ENCODE peak calls at places on chromosome 10, in five cellular contexts. One of them, this sample, is unnamed.

GRCh38 chr10:79021331-79021907 is 47.3 kb upstream of the ZMIZ1 start:
- DNase-seq in HFF-Myc: no peak
- DNase-seq in astrocyte: no peak
- DNase-seq in mammary epithelial cell: no peak
- DNase-seq in endodermal cell: peak
- DNase-seq in this sample: no peak

GRCh38 chr10:52313350-52314006 is 603 bp upstream of the DKK1 start:
- DNase-seq in HFF-Myc: no peak
- DNase-seq in astrocyte: no peak
- DNase-seq in mammary epithelial cell: no peak
- DNase-seq in endodermal cell: peak
- DNase-seq in this sample: no peak

GRCh38 chr10:10126231-10126630 is 891.4 kb upstream of the CELF2 start:
- DNase-seq in HFF-Myc: no peak
- DNase-seq in astrocyte: peak
- DNase-seq in mammary epithelial cell: no peak
- DNase-seq in endodermal cell: no peak
- DNase-seq in this sample: no peak

GRCh38 chr10:78856421-78856820 is 212.3 kb upstream of the ZMIZ1 start:
- DNase-seq in HFF-Myc: no peak
- DNase-seq in astrocyte: no peak
- DNase-seq in mammary epithelial cell: no peak
- DNase-seq in endodermal cell: no peak
- DNase-seq in this sample: peak

GRCh38 chr10:70797840-70798239 is 12.7 kb upstream of the TBATA start:
- DNase-seq in HFF-Myc: no peak
- DNase-seq in astrocyte: no peak
- DNase-seq in mammary epithelial cell: no peak
- DNase-seq in endodermal cell: peak
- DNase-seq in this sample: no peak

GRCh38 chr10:116694253-116694926 is 48.0 kb downstream of the HSPA12A start:
- DNase-seq in HFF-Myc: no peak
- DNase-seq in astrocyte: no peak
- DNase-seq in mammary epithelial cell: no peak
- DNase-seq in endodermal cell: peak
- DNase-seq in this sample: no peak

GRCh38 chr10:33365871-33366411 is 31.5 kb upstream of the NRP1 start:
- DNase-seq in HFF-Myc: peak
- DNase-seq in astrocyte: peak
- DNase-seq in mammary epithelial cell: peak
- DNase-seq in endodermal cell: no peak
- DNase-seq in this sample: no peak

GRCh38 chr10:9294865-9295264 is 1240.4 kb downstream of the GATA3 start:
- DNase-seq in HFF-Myc: no peak
- DNase-seq in astrocyte: no peak
- DNase-seq in mammary epithelial cell: no peak
- DNase-seq in endodermal cell: no peak
- DNase-seq in this sample: no peak

GRCh38 chr10:52597189-52597863 is 175.3 kb downstream of the MBL2 start:
- DNase-seq in HFF-Myc: no peak
- DNase-seq in astrocyte: no peak
- DNase-seq in mammary epithelial cell: no peak
- DNase-seq in endodermal cell: no peak
- DNase-seq in this sample: no peak

GRCh38 chr10:62635127-62635526 is 169.4 kb upstream of the ADO start:
- DNase-seq in HFF-Myc: no peak
- DNase-seq in astrocyte: peak
- DNase-seq in mammary epithelial cell: no peak
- DNase-seq in endodermal cell: no peak
- DNase-seq in this sample: no peak

GRCh38 chr10:62639139-62639538 is 165.4 kb upstream of the ADO start:
- DNase-seq in HFF-Myc: no peak
- DNase-seq in astrocyte: no peak
- DNase-seq in mammary epithelial cell: no peak
- DNase-seq in endodermal cell: no peak
- DNase-seq in this sample: no peak

GRCh38 chr10:62636825-62637248 is 167.7 kb upstream of the ADO start:
- DNase-seq in HFF-Myc: no peak
- DNase-seq in astrocyte: no peak
- DNase-seq in mammary epithelial cell: no peak
- DNase-seq in endodermal cell: no peak
- DNase-seq in this sample: no peak

GRCh38 chr10:62638062-62638477 is 166.4 kb upstream of the ADO start:
- DNase-seq in HFF-Myc: no peak
- DNase-seq in astrocyte: peak
- DNase-seq in mammary epithelial cell: peak
- DNase-seq in endodermal cell: no peak
- DNase-seq in this sample: no peak

GRCh38 chr10:62637249-62638061 is 167.1 kb upstream of the ADO start:
- DNase-seq in HFF-Myc: no peak
- DNase-seq in astrocyte: peak
- DNase-seq in mammary epithelial cell: peak
- DNase-seq in endodermal cell: no peak
- DNase-seq in this sample: no peak
- H3K4me3 ChIP-seq in HFF-Myc: no peak
- H3K4me3 ChIP-seq in astrocyte: no peak
- H3K4me3 ChIP-seq in mammary epithelial cell: no peak
- H3K4me3 ChIP-seq in endodermal cell: no peak
- H3K4me3 ChIP-seq in this sample: no peak

DNA sequence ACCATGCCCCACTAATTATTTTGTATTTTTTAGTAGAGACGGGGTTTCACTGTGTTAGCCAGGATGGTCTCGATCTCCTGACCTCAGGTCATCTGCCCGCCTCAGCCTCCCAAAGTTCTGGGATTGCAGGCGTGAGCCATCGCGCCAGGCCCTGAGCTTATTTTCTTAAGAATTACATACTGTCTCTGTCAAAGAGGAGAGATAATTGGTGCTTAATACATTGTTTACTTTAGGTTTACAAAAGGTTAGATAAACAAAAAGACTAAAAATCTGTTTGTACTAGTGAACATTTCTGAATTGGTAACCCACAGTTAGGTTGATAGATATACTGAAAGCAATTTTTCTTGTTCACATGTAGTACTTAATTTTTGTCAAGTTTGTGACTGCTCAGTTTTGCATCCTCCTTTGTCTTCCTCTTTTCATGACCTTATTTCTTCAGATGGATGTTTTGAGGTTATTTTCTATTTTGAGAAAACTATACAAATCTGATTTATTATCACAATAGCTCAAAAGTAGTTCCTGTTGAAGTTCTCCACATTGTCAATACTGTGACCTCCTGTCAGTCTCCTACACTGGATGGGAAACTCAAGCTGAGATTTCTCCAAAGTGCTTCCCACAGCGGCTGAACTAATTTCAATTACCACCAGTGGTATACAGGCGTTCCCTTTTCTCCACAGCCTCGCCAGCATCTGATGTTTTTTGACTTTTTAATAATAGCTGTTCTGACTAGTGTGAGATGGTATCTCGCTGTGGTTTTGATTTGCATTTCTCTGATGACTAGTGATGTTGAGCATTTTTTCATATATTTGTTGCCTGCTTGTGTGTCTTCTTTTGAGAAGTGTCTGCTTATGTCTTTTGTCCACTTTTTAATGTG is 22.5 kb downstream of the HHEX start:
- DNase-seq in HFF-Myc: no peak
- DNase-seq in astrocyte: peak
- DNase-seq in mammary epithelial cell: peak
- DNase-seq in endodermal cell: no peak
- DNase-seq in this sample: no peak
- H3K4me3 ChIP-seq in HFF-Myc: no peak
- H3K4me3 ChIP-seq in astrocyte: no peak
- H3K4me3 ChIP-seq in mammary epithelial cell: no peak
- H3K4me3 ChIP-seq in endodermal cell: no peak
- H3K4me3 ChIP-seq in this sample: no peak

DNA sequence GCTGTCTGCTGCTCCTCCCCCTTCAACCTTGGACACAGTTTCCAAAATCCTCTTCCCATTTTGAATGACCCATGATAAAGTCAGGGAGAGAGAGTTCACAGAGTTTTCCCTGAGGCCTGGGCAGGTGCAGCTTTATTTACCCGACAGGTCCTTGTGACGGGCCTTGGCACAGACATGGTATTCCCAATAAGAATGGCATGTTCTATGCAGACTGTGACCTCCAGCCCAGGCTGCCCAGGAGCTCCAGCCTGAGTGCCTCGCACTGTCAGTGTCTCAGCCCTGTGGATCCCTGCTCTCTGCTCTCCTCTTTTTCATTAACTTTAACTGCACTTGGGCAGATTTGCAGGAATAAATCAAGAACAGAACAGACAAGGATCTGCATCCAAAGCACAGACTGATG is 225.6 kb downstream of the WDR11 start:
- DNase-seq in HFF-Myc: no peak
- DNase-seq in astrocyte: no peak
- DNase-seq in mammary epithelial cell: no peak
- DNase-seq in endodermal cell: no peak
- DNase-seq in this sample: no peak
- H3K4me3 ChIP-seq in HFF-Myc: no peak
- H3K4me3 ChIP-seq in astrocyte: no peak
- H3K4me3 ChIP-seq in mammary epithelial cell: no peak
- H3K4me3 ChIP-seq in endodermal cell: no peak
- H3K4me3 ChIP-seq in this sample: no peak

DNA sequence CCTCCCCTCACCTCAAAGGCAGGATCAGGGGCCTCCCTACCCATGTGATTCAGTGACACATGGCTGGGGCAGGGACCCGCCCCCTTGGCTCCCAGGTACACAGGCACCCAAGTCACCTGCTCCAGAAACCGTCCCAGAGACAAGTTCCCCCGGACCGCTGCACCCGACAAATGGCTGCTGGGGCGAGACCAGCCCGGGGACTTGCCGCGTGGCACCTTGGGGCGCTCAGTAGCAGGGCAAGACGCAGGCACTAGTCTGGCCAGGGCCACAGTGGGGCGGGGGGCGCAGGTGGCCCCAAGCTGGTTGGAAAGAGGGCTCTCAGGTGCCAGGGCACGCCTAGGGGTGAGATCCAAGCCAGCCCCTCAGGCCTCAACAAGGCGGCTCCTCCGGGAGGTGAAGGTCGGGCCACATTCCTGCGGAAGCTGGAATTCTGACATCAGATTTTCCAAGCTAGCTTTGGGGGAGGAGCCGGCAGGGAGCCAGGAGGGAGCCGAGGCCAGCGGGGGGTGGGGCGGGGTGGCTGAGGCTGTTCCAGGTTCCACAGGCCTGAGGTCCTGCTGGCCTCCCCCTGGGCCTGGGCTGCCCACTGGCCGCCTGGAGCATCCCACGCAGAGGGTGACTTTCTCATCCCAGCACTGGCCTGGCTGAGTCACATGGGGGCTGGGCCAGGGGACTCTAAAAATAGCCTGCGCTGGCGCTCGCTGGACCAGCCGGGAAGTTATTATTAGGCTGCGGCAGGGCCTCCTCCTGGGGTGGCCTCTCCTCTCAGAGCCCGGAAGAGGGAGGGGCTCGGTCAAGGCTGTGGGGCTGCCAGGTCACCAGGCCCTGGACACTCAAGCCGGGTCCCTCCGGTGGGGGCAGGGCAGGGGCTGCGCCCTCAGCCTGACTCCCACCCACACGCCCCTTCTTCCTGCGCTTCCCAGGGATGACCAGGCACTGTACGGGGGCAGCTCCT is 20.5 kb upstream of the INPP5A start:
- DNase-seq in HFF-Myc: peak
- DNase-seq in astrocyte: peak
- DNase-seq in mammary epithelial cell: peak
- DNase-seq in endodermal cell: peak
- DNase-seq in this sample: peak
- H3K4me3 ChIP-seq in HFF-Myc: no peak
- H3K4me3 ChIP-seq in astrocyte: peak
- H3K4me3 ChIP-seq in mammary epithelial cell: no peak
- H3K4me3 ChIP-seq in endodermal cell: no peak
- H3K4me3 ChIP-seq in this sample: no peak

DNA sequence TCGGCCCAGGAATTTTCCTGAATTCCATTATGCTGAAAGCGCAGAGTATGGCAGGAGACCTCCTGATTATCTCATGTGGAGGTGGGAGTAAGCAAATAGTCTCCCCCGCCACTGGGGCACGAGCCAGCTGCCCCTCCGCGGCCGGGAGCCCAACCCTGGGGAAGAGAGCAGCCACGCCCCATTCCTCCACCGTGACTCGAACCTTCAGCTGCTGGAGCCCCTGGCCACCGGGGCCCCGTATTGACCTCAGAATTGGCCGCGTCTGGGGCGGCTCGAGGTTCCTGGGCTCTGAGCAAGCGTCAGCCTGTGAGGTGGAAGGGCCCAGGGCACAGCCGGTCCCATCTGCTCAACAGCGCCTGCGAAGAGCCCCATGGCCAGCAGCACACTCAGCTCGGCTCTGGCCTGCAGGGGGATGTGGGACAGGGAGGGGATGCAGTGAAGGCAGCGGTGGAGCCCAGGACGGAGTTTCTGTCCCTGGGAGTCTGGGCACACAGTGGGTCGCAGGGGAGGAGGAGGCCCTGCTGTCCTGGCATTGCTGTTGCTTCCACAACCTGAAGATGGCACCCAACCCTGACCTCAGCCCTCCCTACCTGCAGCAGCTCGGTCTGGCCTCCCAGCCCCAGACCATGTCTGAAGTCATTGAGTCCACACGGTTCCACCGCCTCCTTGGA is 97.8 kb downstream of the CHST15 start:
- DNase-seq in HFF-Myc: no peak
- DNase-seq in astrocyte: peak
- DNase-seq in mammary epithelial cell: peak
- DNase-seq in endodermal cell: peak
- DNase-seq in this sample: no peak
- H3K4me3 ChIP-seq in HFF-Myc: peak
- H3K4me3 ChIP-seq in astrocyte: peak
- H3K4me3 ChIP-seq in mammary epithelial cell: peak
- H3K4me3 ChIP-seq in endodermal cell: peak
- H3K4me3 ChIP-seq in this sample: no peak

GRCh38 chr10:102945989-102946388 is 27.9 kb downstream of the CNNM2 start:
- DNase-seq in HFF-Myc: no peak
- DNase-seq in astrocyte: no peak
- DNase-seq in mammary epithelial cell: no peak
- DNase-seq in endodermal cell: no peak
- DNase-seq in this sample: no peak
- H3K4me3 ChIP-seq in HFF-Myc: no peak
- H3K4me3 ChIP-seq in astrocyte: no peak
- H3K4me3 ChIP-seq in mammary epithelial cell: no peak
- H3K4me3 ChIP-seq in endodermal cell: no peak
- H3K4me3 ChIP-seq in this sample: no peak

GRCh38 chr10:95478185-95478584 is 83.0 kb downstream of the SORBS1 start:
- DNase-seq in HFF-Myc: no peak
- DNase-seq in astrocyte: no peak
- DNase-seq in mammary epithelial cell: peak
- DNase-seq in endodermal cell: no peak
- DNase-seq in this sample: no peak

GRCh38 chr10:95480901-95481491 is 80.2 kb downstream of the SORBS1 start:
- DNase-seq in HFF-Myc: no peak
- DNase-seq in astrocyte: peak
- DNase-seq in mammary epithelial cell: peak
- DNase-seq in endodermal cell: peak
- DNase-seq in this sample: no peak

GRCh38 chr10:95480102-95480900 is 80.9 kb downstream of the SORBS1 start:
- DNase-seq in HFF-Myc: no peak
- DNase-seq in astrocyte: no peak
- DNase-seq in mammary epithelial cell: no peak
- DNase-seq in endodermal cell: peak
- DNase-seq in this sample: no peak

GRCh38 chr10:95477175-95477520 is 84.0 kb downstream of the SORBS1 start:
- DNase-seq in HFF-Myc: no peak
- DNase-seq in astrocyte: no peak
- DNase-seq in mammary epithelial cell: no peak
- DNase-seq in endodermal cell: peak
- DNase-seq in this sample: no peak

GRCh38 chr10:95478935-95479334 is 82.2 kb downstream of the SORBS1 start:
- DNase-seq in HFF-Myc: no peak
- DNase-seq in astrocyte: no peak
- DNase-seq in mammary epithelial cell: no peak
- DNase-seq in endodermal cell: no peak
- DNase-seq in this sample: no peak
- H3K4me3 ChIP-seq in HFF-Myc: no peak
- H3K4me3 ChIP-seq in astrocyte: no peak
- H3K4me3 ChIP-seq in mammary epithelial cell: no peak
- H3K4me3 ChIP-seq in endodermal cell: no peak
- H3K4me3 ChIP-seq in this sample: no peak

GRCh38 chr10:103691267-103691666 is 164.1 kb downstream of the SH3PXD2A start:
- DNase-seq in HFF-Myc: no peak
- DNase-seq in astrocyte: no peak
- DNase-seq in mammary epithelial cell: no peak
- DNase-seq in endodermal cell: no peak
- DNase-seq in this sample: no peak
- H3K4me3 ChIP-seq in HFF-Myc: no peak
- H3K4me3 ChIP-seq in astrocyte: no peak
- H3K4me3 ChIP-seq in mammary epithelial cell: no peak
- H3K4me3 ChIP-seq in endodermal cell: no peak
- H3K4me3 ChIP-seq in this sample: no peak